ENCODE peak calls at places on chromosomes 2 and 18, in nine cellular contexts. M, A, S, Z, O, Q, T, N and C are unnamed samples.

GRCh38 chr18:42392416-42392815 is 437.4 kb downstream of the PIK3C3 start:
- DNase-seq in T (no peak), N (no peak), Z (no peak), A (no peak), M (no peak), O (no peak), S (no peak), Q (no peak), C (no peak)

GRCh38 chr2:39621596-39621995 is 44.1 kb upstream of the TMEM178A start:
- DNase-seq in T (no peak), S (no peak), Q (no peak), N (no peak), M (no peak), A (no peak), Z (no peak), O (no peak), C (no peak)

GRCh38 chr2:235263205-235264120 is 230.4 kb upstream of the AGAP1 start:
- DNase-seq in A (no peak), Q (peak), O (no peak), M (peak), N (no peak), Z (peak), T (peak), S (peak), C (peak)

GRCh38 chr2:71880846-71881610 is 266.6 kb downstream of the CYP26B1 start:
- DNase-seq in O (no peak), S (no peak), A (no peak), N (no peak), Z (no peak), M (peak), Q (peak), T (peak), C (no peak)

GRCh38 chr2:120820885-120821279 is 85.2 kb downstream of the GLI2 start:
- DNase-seq in T (no peak), Z (no peak), O (no peak), S (no peak), M (no peak), N (no peak), Q (no peak), A (no peak), C (no peak)

GRCh38 chr2:85978883-85979780 is 90.3 kb upstream of the ST3GAL5 start:
- DNase-seq in S (no peak), Z (no peak), O (no peak), N (no peak), Q (no peak), T (no peak), A (no peak), M (no peak), C (no peak)

GRCh38 chr18:3664563-3665178 is 214.7 kb downstream of the TGIF1 start:
- DNase-seq in Q (no peak), T (peak), M (no peak), O (no peak), S (no peak), Z (no peak), N (no peak), A (peak), C (no peak)

GRCh38 chr2:234686088-234686890 is 189.4 kb upstream of the ARL4C start:
- DNase-seq in N (no peak), M (peak), O (no peak), T (no peak), A (no peak), Z (no peak), Q (no peak), S (no peak), C (no peak)

GRCh38 chr2:47429795-47430194 is 26.8 kb downstream of the MSH2 start:
- DNase-seq in Z (no peak), N (no peak), T (no peak), S (no peak), Q (no peak), M (peak), A (no peak), O (no peak), C (no peak)

GRCh38 chr18:8951491-8951890 is 151.0 kb upstream of the NDUFV2 start:
- DNase-seq in S (no peak), T (no peak), A (no peak), M (no peak), Q (no peak), N (peak), Z (no peak), O (peak), C (no peak)

GRCh38 chr2:164145093-164145987 is 409.5 kb upstream of the FIGN start:
- DNase-seq in S (no peak), Q (no peak), O (no peak), M (no peak), N (no peak), Z (no peak), T (no peak), A (no peak), C (no peak)

GRCh38 chr18:36296591-36297418 is 708 bp upstream of the FHOD3 start:
- DNase-seq in S (peak), M (peak), O (no peak), Z (no peak), A (no peak), N (peak), T (no peak), Q (peak), C (no peak)

GRCh38 chr2:10884530-10885478 is 26.9 kb upstream of the KCNF1 start:
- DNase-seq in O (peak), A (no peak), M (no peak), Z (no peak), S (no peak), T (peak), Q (no peak), N (no peak), C (no peak)
- TF ChIP-seq POLR2AphosphoS5 in O (no peak), A (no peak), M (no peak), Z (no peak), S (no peak), T (no peak), Q (no peak), N (no peak), C (no peak)

DNA sequence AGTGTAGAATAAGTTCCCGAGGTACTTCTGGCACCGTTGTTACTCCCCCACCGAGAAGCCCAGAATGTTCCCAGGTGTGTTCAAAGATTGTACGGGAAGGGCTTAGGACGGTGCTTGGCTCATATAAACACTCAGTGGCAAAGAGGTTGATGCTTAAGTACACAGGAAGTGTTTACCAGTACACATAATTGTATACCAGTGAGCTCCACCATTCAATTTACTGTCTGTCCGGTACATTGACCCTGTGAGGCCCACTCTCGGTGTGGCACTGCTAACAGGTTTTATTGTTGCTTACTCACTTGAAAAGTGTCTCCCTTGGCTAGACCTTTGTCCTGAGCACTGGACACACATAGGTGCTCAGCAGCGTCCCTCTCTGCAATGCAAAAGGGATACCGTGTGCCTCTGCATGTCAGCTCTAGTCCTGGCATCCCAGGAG is 191.0 kb downstream of the NEDD4L start:
- DNase-seq in S (no peak), A (no peak), N (no peak), O (no peak), Z (no peak), T (peak), M (no peak), Q (no peak), C (no peak)
- TF ChIP-seq POLR2AphosphoS5 in S (no peak), A (no peak), N (no peak), O (no peak), Z (no peak), T (no peak), M (no peak), Q (no peak), C (no peak)

GRCh38 chr2:52934354-52934898 is 833.2 kb upstream of the CHAC2 start:
- DNase-seq in N (no peak), S (no peak), O (peak), Q (peak), A (no peak), M (peak), T (no peak), Z (no peak), C (peak)

GRCh38 chr2:52934920-52935640 is 832.5 kb upstream of the CHAC2 start:
- DNase-seq in Q (no peak), S (no peak), Z (no peak), N (no peak), M (no peak), A (no peak), T (no peak), O (no peak), C (no peak)

GRCh38 chr2:52933878-52934277 is 833.7 kb upstream of the CHAC2 start:
- DNase-seq in Z (no peak), M (no peak), A (no peak), S (no peak), N (no peak), T (no peak), Q (no peak), O (no peak), C (no peak)

GRCh38 chr2:52929412-52929811 is 838.2 kb upstream of the CHAC2 start:
- DNase-seq in S (no peak), T (no peak), A (no peak), O (no peak), N (no peak), M (no peak), Q (no peak), Z (no peak), C (no peak)

DNA sequence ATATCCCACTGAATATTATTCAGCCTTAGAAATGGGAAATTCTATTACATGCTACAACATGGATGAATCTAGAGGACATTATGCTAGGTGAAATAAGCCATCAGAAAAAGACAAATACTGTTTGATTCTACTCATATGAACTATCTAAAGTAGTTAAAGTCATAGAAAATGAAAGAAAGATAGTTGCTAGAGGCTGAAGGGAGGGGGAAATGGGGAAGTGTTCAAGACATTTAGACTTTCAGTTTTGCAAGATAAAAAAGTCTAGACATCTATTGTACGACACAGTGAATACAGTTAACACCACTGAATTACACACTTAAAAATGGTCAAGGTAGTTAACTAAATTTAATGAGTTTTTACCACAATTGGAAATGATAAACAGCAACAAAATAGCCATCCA is 835.9 kb upstream of the CHAC2 start:
- DNase-seq in O (no peak), Q (no peak), N (no peak), M (no peak), A (no peak), Z (no peak), T (no peak), S (no peak), C (no peak)
- TF ChIP-seq POLR2AphosphoS5 in O (no peak), Q (no peak), N (no peak), M (no peak), A (no peak), Z (no peak), T (no peak), S (no peak), C (no peak)

GRCh38 chr2:82837588-82838304 is 1621.3 kb downstream of the SUCLG1 start:
- DNase-seq in Z (no peak), A (peak), M (no peak), O (no peak), S (no peak), Q (peak), N (no peak), T (no peak), C (peak)
- TF ChIP-seq POLR2AphosphoS5 in Z (no peak), A (no peak), M (no peak), O (no peak), S (no peak), Q (no peak), N (no peak), T (no peak), C (no peak)

GRCh38 chr2:20400787-20401494 is 45.9 kb upstream of the RHOB start:
- DNase-seq in T (no peak), S (no peak), A (no peak), Z (peak), M (no peak), O (no peak), N (no peak), Q (no peak), C (no peak)

GRCh38 chr2:20404950-20405349 is 41.9 kb upstream of the RHOB start:
- DNase-seq in T (peak), S (no peak), Z (no peak), M (no peak), Q (no peak), N (no peak), O (no peak), A (no peak), C (no peak)

GRCh38 chr2:20401495-20401855 is 45.4 kb upstream of the RHOB start:
- DNase-seq in Z (peak), N (no peak), S (no peak), O (no peak), T (peak), Q (no peak), A (no peak), M (no peak), C (no peak)

GRCh38 chr2:20400306-20400705 is 46.6 kb upstream of the RHOB start:
- DNase-seq in M (no peak), Z (no peak), S (no peak), Q (no peak), T (no peak), A (no peak), N (no peak), O (no peak), C (no peak)

GRCh38 chr2:20403693-20404381 is 43.0 kb upstream of the RHOB start:
- DNase-seq in N (no peak), A (no peak), T (no peak), M (no peak), Z (peak), Q (no peak), S (no peak), O (no peak), C (no peak)
- TF ChIP-seq POLR2AphosphoS5 in N (no peak), A (no peak), T (no peak), M (no peak), Z (no peak), Q (no peak), S (no peak), O (no peak), C (no peak)

GRCh38 chr2:21970971-21971370 is 847.2 kb downstream of the TDRD15 start:
- DNase-seq in Z (no peak), M (no peak), N (no peak), Q (no peak), O (no peak), A (no peak), S (no peak), T (no peak), C (no peak)
- TF ChIP-seq POLR2AphosphoS5 in Z (no peak), M (no peak), N (no peak), Q (no peak), O (no peak), A (no peak), S (no peak), T (no peak), C (no peak)

DNA sequence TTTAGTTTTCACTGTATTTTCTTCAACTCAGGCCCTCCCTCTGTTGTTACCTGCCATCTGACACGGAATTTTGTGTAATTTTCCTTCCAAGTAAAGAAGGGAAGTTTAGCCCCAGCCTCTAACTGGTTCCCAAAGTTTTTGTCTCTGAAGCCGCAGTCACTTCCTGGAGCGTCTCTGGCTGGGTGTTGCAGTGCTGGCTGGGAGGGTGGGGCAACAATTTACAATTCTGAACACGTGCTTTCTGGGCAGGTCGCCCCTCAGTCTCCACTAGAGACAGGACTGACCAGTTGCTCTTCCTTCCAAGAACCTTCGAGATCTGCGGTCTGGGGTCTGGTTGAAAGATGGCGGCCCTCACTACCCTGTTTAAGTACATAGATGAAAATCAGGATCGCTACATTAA is 3.5 kb downstream of the CNDP2 start:
- DNase-seq in Z (peak), Q (no peak), A (peak), N (peak), T (peak), S (no peak), M (no peak), O (peak), C (no peak)
- TF ChIP-seq POLR2AphosphoS5 in Z (no peak), Q (no peak), A (no peak), N (peak), T (peak), S (no peak), M (no peak), O (peak), C (no peak)

GRCh38 chr2:10132596-10132995 is 10.1 kb downstream of the RRM2 start:
- DNase-seq in Q (no peak), A (no peak), Z (no peak), S (no peak), N (no peak), O (no peak), M (no peak), T (no peak), C (no peak)

GRCh38 chr2:10133007-10133647 is 10.6 kb downstream of the RRM2 start:
- DNase-seq in M (no peak), Q (no peak), O (no peak), T (no peak), A (no peak), N (no peak), Z (no peak), S (no peak), C (no peak)

GRCh38 chr2:10135296-10136089 is 13.0 kb downstream of the RRM2 start:
- DNase-seq in M (no peak), Z (no peak), N (no peak), T (no peak), A (no peak), O (no peak), Q (no peak), S (no peak), C (no peak)

GRCh38 chr2:10129490-10129889 is 7.0 kb downstream of the RRM2 start:
- DNase-seq in Z (no peak), N (no peak), S (no peak), T (no peak), M (no peak), Q (no peak), O (no peak), A (no peak), C (no peak)

GRCh38 chr2:10132043-10132575 is 9.6 kb downstream of the RRM2 start:
- DNase-seq in Z (no peak), M (no peak), T (no peak), O (no peak), Q (no peak), A (no peak), N (no peak), S (no peak), C (no peak)
- TF ChIP-seq POLR2AphosphoS5 in Z (no peak), M (no peak), T (no peak), O (no peak), Q (no peak), A (peak), N (no peak), S (no peak), C (no peak)